ENCODE peak calls at places on chromosomes 13 and 19, in nine cellular contexts. A is CD8-positive, alpha-beta memory T cell; W is astrocyte of the spinal cord; V is thoracic aorta; Y is stimulated activated CD8-positive, alpha-beta memory T cell treated with anti-CD3 and anti-CD28 coated beads, Interleukin-4, amount 100 ng/mL, for 24 hours; Q is NCI-H1694; F is HTR-8/SVneo; D is germinal center; J is cardiac fibroblast. T is an unnamed sample.

GRCh38 chr19:13029893-13030292 is 34.6 kb downstream of the NFIX start:
- DNase-seq in W (no peak), J (peak), D (no peak), A (no peak), Y (no peak), V (no peak), F (no peak), Q (no peak), T (no peak)

GRCh38 chr13:106038752-106039151 is 496.7 kb downstream of the EFNB2 start:
- DNase-seq in F (peak), J (peak), Y (no peak), V (no peak), A (no peak), Q (no peak), D (no peak), W (peak), T (no peak)

GRCh38 chr13:53254495-53254894 is 225.9 kb downstream of the OLFM4 start:
- DNase-seq in V (no peak), Q (no peak), Y (no peak), F (no peak), A (no peak), J (no peak), D (no peak), W (no peak), T (no peak)

GRCh38 chr13:84417426-84417825 is 535.2 kb upstream of the SLITRK1 start:
- DNase-seq in V (no peak), W (peak), A (no peak), F (no peak), D (no peak), J (peak), Q (no peak), Y (no peak), T (no peak)

GRCh38 chr19:18208098-18208951 is 4.5 kb upstream of the RAB3A start:
- DNase-seq in D (peak), Q (peak), A (peak), V (no peak), J (peak), Y (no peak), W (no peak), F (no peak), T (no peak)

GRCh38 chr13:93244141-93244917 is 17.7 kb downstream of the GPC6 start:
- DNase-seq in Q (no peak), J (peak), F (no peak), W (peak), Y (no peak), V (no peak), D (no peak), A (no peak), T (no peak)

GRCh38 chr13:66995366-66995663 is 234.8 kb downstream of the PCDH9 start:
- DNase-seq in D (peak), F (no peak), Y (no peak), J (no peak), Q (no peak), V (no peak), A (no peak), W (no peak), T (no peak)

GRCh38 chr13:76350399-76350798 is 535.8 kb downstream of the KCTD12 start:
- DNase-seq in Y (no peak), J (peak), A (no peak), W (no peak), Q (no peak), D (no peak), F (no peak), V (no peak), T (no peak)

GRCh38 chr13:46639033-46639981 is 86.3 kb downstream of the LRCH1 start:
- DNase-seq in Q (no peak), V (no peak), F (no peak), A (no peak), Y (no peak), D (no peak), J (no peak), W (no peak), T (no peak)

GRCh38 chr19:16067205-16067938 is 8.9 kb upstream of the TPM4 start:
- DNase-seq in J (peak), Y (no peak), F (no peak), A (no peak), W (peak), Q (no peak), V (peak), D (no peak), T (no peak)

GRCh38 chr13:23868521-23868920 is 20.7 kb downstream of the MIPEP start:
- DNase-seq in Y (no peak), J (peak), Q (no peak), W (peak), V (no peak), D (no peak), A (no peak), F (no peak), T (no peak)

GRCh38 chr13:102555914-102556553 is 40.8 kb upstream of the TPP2 start:
- DNase-seq in F (peak), Q (peak), J (peak), V (no peak), A (no peak), W (peak), Y (no peak), D (peak), T (no peak)

GRCh38 chr19:2529473-2529918 is 53.6 kb downstream of the GADD45B start:
- DNase-seq in Q (no peak), W (peak), Y (no peak), F (peak), J (peak), A (no peak), V (no peak), D (no peak), T (peak)

GRCh38 chr19:3335431-3336350 is 30.7 kb upstream of the NFIC start:
- DNase-seq in F (no peak), J (peak), W (no peak), Q (no peak), V (peak), A (no peak), D (no peak), Y (no peak), T (no peak)

GRCh38 chr19:41616785-41617621 is 9.9 kb downstream of the CEACAM4 start:
- DNase-seq in D (no peak), Y (no peak), V (no peak), W (no peak), F (peak), J (peak), Q (no peak), A (no peak), T (no peak)

GRCh38 chr19:44648536-44649370 is 5.0 kb downstream of the PVR start:
- DNase-seq in J (peak), V (no peak), D (no peak), A (no peak), F (no peak), Q (no peak), W (peak), Y (no peak), T (no peak)

GRCh38 chr19:18650468-18651001 is 13.7 kb downstream of the KLHL26 start:
- DNase-seq in Y (no peak), Q (no peak), J (peak), V (peak), A (no peak), W (peak), D (no peak), F (no peak), T (no peak)

GRCh38 chr13:37910790-37911189 is 41.2 kb upstream of the TRPC4 start:
- DNase-seq in A (no peak), J (no peak), F (no peak), Y (no peak), W (no peak), D (no peak), V (no peak), Q (no peak), T (no peak)

GRCh38 chr13:30371649-30372265 is 50.5 kb upstream of the UBE2L5 start:
- DNase-seq in F (no peak), D (peak), V (no peak), Y (peak), Q (no peak), A (no peak), J (no peak), W (peak), T (peak)

GRCh38 chr13:59490651-59491050 is 673.1 kb downstream of the DIAPH3 start:
- DNase-seq in D (no peak), V (no peak), J (no peak), W (no peak), Q (no peak), Y (no peak), A (no peak), F (no peak), T (no peak)

GRCh38 chr19:35518313-35518712 is 4.9 kb upstream of the DMKN start:
- DNase-seq in D (no peak), J (peak), W (peak), Y (no peak), F (peak), Q (no peak), V (no peak), A (no peak), T (no peak)

GRCh38 chr13:114099918-114100445 is 32.4 kb downstream of the RASA3 start:
- DNase-seq in V (no peak), Y (no peak), J (peak), F (no peak), D (no peak), Q (no peak), A (no peak), W (no peak), T (no peak)

GRCh38 chr13:81639984-81640582 is 1299.2 kb upstream of the SPRY2 start:
- DNase-seq in A (no peak), Q (peak), Y (no peak), D (no peak), V (no peak), F (no peak), J (no peak), W (no peak), T (no peak)

GRCh38 chr19:2462635-2463421 is 6.1 kb upstream of the LMNB2 start:
- DNase-seq in Y (no peak), A (no peak), W (peak), D (no peak), F (peak), J (peak), Q (no peak), V (peak), T (peak)

GRCh38 chr13:86085890-86086289 is 286.7 kb upstream of the SLITRK6 start:
- DNase-seq in Q (no peak), V (no peak), W (peak), J (no peak), F (no peak), A (no peak), Y (no peak), D (no peak), T (no peak)

GRCh38 chr19:46962030-46962570 is 57.5 kb upstream of the NPAS1 start:
- DNase-seq in D (no peak), V (no peak), A (no peak), Y (no peak), Q (no peak), F (no peak), J (no peak), W (no peak), T (no peak)